ENCODE peak calls at places on chromosomes 12 and 14, in ten cellular contexts. O, V, F, E, X, G, I, K, S and T are unnamed samples.

GRCh38 chr12:102950107-102950949 is 7.1 kb upstream of the ASCL1 start:
- DNase-seq in O (no peak), V (no peak), F (no peak), E (no peak), X (no peak), G (no peak), I (no peak), K (no peak), S (no peak), T (no peak)

GRCh38 chr12:66359300-66359699 is 57.0 kb downstream of the HELB start:
- DNase-seq in O (no peak), V (no peak), F (no peak), E (no peak), X (no peak), G (no peak), I (no peak), K (no peak), S (no peak), T (no peak)

GRCh38 chr12:122969657-122970056 is 3.4 kb upstream of the ABCB9 start:
- DNase-seq in O (no peak), V (no peak), F (no peak), E (no peak), X (no peak), G (no peak), I (no peak), K (no peak), S (no peak), T (no peak)

GRCh38 chr14:55914771-55915170 is 203.4 kb upstream of the PELI2 start:
- DNase-seq in O (no peak), V (no peak), F (no peak), E (no peak), X (no peak), G (peak), I (peak), K (no peak), S (peak), T (no peak)

GRCh38 chr14:106347291-106347778 is 821.0 kb downstream of the TMEM121 start:
- DNase-seq in O (no peak), V (no peak), F (no peak), E (no peak), X (no peak), G (no peak), I (no peak), K (no peak), S (no peak), T (no peak)

GRCh38 chr12:13347241-13348043 is 150.9 kb downstream of the EMP1 start:
- DNase-seq in O (peak), V (no peak), F (peak), E (no peak), X (no peak), G (peak), I (peak), K (peak), S (peak), T (peak)

GRCh38 chr14:59939828-59940227 is 19.9 kb downstream of the LRRC9 start:
- DNase-seq in O (no peak), V (no peak), F (no peak), E (no peak), X (no peak), G (no peak), I (no peak), K (no peak), S (no peak), T (no peak)

GRCh38 chr14:87522575-87522974 is 470.4 kb downstream of the GALC start:
- DNase-seq in O (no peak), V (no peak), F (no peak), E (no peak), X (no peak), G (no peak), I (no peak), K (no peak), S (no peak), T (no peak)

GRCh38 chr12:65278576-65279386 is at the start of gene MSRB3:
- DNase-seq in O (peak), V (peak), F (peak), E (peak), X (no peak), G (peak), I (peak), K (peak), S (peak), T (peak)

GRCh38 chr12:19643635-19644034 is 204.3 kb downstream of the AEBP2 start:
- DNase-seq in O (peak), V (no peak), F (peak), E (no peak), X (no peak), G (peak), I (peak), K (peak), S (peak), T (peak)

GRCh38 chr12:109053382-109054123 is 1.2 kb downstream of the USP30 start:
- DNase-seq in O (peak), V (no peak), F (no peak), E (no peak), X (peak), G (no peak), I (no peak), K (no peak), S (no peak), T (peak)

GRCh38 chr14:22887990-22888378 is 5.0 kb downstream of the REM2 start:
- DNase-seq in O (no peak), V (no peak), F (no peak), E (no peak), X (peak), G (no peak), I (no peak), K (no peak), S (no peak), T (no peak)

GRCh38 chr14:69368381-69368780 is 29.7 kb downstream of the ERH start:
- DNase-seq in O (no peak), V (no peak), F (no peak), E (no peak), X (no peak), G (no peak), I (no peak), K (no peak), S (no peak), T (no peak)

GRCh38 chr14:97417331-97417730 is 620.1 kb downstream of the VRK1 start:
- DNase-seq in O (no peak), V (no peak), F (no peak), E (no peak), X (no peak), G (no peak), I (no peak), K (no peak), S (no peak), T (no peak)

GRCh38 chr12:41365653-41366131 is 177.6 kb downstream of the PDZRN4 start:
- DNase-seq in O (no peak), V (no peak), F (no peak), E (no peak), X (no peak), G (no peak), I (no peak), K (no peak), S (no peak), T (no peak)

GRCh38 chr14:87309557-87309956 is 683.4 kb downstream of the GALC start:
- DNase-seq in O (no peak), V (no peak), F (no peak), E (no peak), X (no peak), G (no peak), I (no peak), K (no peak), S (no peak), T (no peak)

GRCh38 chr14:31124197-31124596 is 83.4 kb downstream of the HECTD1 start:
- DNase-seq in O (no peak), V (no peak), F (no peak), E (no peak), X (peak), G (no peak), I (no peak), K (no peak), S (no peak), T (no peak)

GRCh38 chr12:28606967-28607557 is 416.8 kb downstream of the CCDC91 start:
- DNase-seq in O (no peak), V (no peak), F (no peak), E (no peak), X (no peak), G (no peak), I (no peak), K (no peak), S (no peak), T (no peak)

GRCh38 chr12:19031032-19031431 is 98.5 kb upstream of the PLEKHA5 start:
- DNase-seq in O (peak), V (no peak), F (peak), E (no peak), X (no peak), G (peak), I (peak), K (peak), S (peak), T (peak)

GRCh38 chr14:33218030-33218429 is 279.4 kb downstream of the NPAS3 start:
- DNase-seq in O (no peak), V (no peak), F (no peak), E (no peak), X (no peak), G (no peak), I (no peak), K (no peak), S (no peak), T (no peak)

GRCh38 chr12:32419520-32419960 is 20.2 kb downstream of the FGD4 start:
- DNase-seq in O (peak), V (peak), F (no peak), E (no peak), X (no peak), G (peak), I (peak), K (no peak), S (peak), T (peak)

GRCh38 chr12:123131879-123132402 is 18.9 kb downstream of the PITPNM2 start:
- DNase-seq in O (no peak), V (no peak), F (no peak), E (no peak), X (peak), G (no peak), I (no peak), K (no peak), S (no peak), T (no peak)

GRCh38 chr12:91009319-91009950 is 4.7 kb upstream of the EPYC start:
- DNase-seq in O (no peak), V (no peak), F (no peak), E (no peak), X (no peak), G (peak), I (peak), K (peak), S (peak), T (peak)

GRCh38 chr14:99626041-99626648 is 18.8 kb upstream of the HHIPL1 start:
- DNase-seq in O (no peak), V (no peak), F (no peak), E (no peak), X (no peak), G (peak), I (no peak), K (no peak), S (no peak), T (no peak)

GRCh38 chr14:68809524-68809923 is 16.7 kb upstream of the ZFP36L1 start:
- DNase-seq in O (no peak), V (no peak), F (no peak), E (no peak), X (no peak), G (no peak), I (no peak), K (no peak), S (no peak), T (no peak)

GRCh38 chr12:28177862-28178261 is 12.4 kb upstream of the CCDC91 start:
- DNase-seq in O (peak), V (no peak), F (no peak), E (no peak), X (no peak), G (no peak), I (no peak), K (no peak), S (no peak), T (no peak)

GRCh38 chr14:106842687-106843086 is 1316.3 kb downstream of the TMEM121 start:
- DNase-seq in O (no peak), V (no peak), F (peak), E (no peak), X (no peak), G (no peak), I (no peak), K (no peak), S (no peak), T (no peak)

GRCh38 chr14:71372411-71372838 is 465.2 kb downstream of the PCNX1 start:
- DNase-seq in O (peak), V (no peak), F (no peak), E (no peak), X (no peak), G (peak), I (peak), K (no peak), S (peak), T (peak)

GRCh38 chr12:98799411-98799810 is 154.3 kb downstream of the APAF1 start:
- DNase-seq in O (no peak), V (no peak), F (no peak), E (no peak), X (no peak), G (no peak), I (no peak), K (no peak), S (no peak), T (no peak)

GRCh38 chr14:91367173-91368171 is 50.1 kb downstream of the CCDC88C start:
- DNase-seq in O (no peak), V (peak), F (no peak), E (no peak), X (peak), G (peak), I (peak), K (peak), S (no peak), T (no peak)

GRCh38 chr12:14238224-14238792 is 127.2 kb upstream of the ATF7IP start:
- DNase-seq in O (peak), V (no peak), F (no peak), E (no peak), X (peak), G (peak), I (peak), K (peak), S (peak), T (peak)

GRCh38 chr12:57782243-57782607 is 362 bp upstream of the TSFM start:
- DNase-seq in O (no peak), V (no peak), F (no peak), E (no peak), X (no peak), G (no peak), I (no peak), K (no peak), S (no peak), T (no peak)

GRCh38 chr12:57781241-57781640 is 1.3 kb upstream of the TSFM start:
- DNase-seq in O (no peak), V (no peak), F (no peak), E (no peak), X (peak), G (no peak), I (no peak), K (no peak), S (no peak), T (no peak)

GRCh38 chr12:57782608-57783465 is at the start of gene TSFM:
- DNase-seq in O (peak), V (peak), F (peak), E (peak), X (peak), G (peak), I (peak), K (peak), S (peak), T (peak)

GRCh38 chr12:57780284-57780897 is 2.2 kb upstream of the TSFM start:
- DNase-seq in O (no peak), V (no peak), F (no peak), E (no peak), X (no peak), G (no peak), I (no peak), K (no peak), S (no peak), T (no peak)

DNA sequence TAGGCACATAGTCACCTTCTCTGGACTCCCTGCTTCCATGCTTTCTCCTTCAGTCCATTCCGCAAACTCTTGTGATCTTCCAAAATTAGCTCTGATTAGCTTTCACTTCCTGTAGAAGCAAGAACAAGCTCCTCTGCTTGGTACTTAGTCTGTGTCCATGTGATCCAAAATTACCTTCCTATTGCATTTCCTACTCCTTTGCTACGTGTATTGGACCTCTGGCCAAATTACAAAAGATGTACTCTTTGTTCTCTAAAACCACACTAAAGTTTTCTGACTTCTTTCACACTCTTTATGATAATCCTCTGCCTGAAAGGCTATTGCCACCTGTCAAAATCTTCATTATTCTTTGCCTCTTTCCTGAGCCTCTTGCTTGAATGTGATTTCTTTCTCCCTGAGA is 786 bp upstream of the TSFM start:
- DNase-seq in O (no peak), V (no peak), F (no peak), E (no peak), X (no peak), G (no peak), I (no peak), K (no peak), S (no peak), T (no peak)
- H3K4me3 ChIP-seq in O (no peak), V (no peak), F (no peak), E (no peak), X (peak), G (no peak), I (no peak), K (no peak), S (no peak), T (no peak)

GRCh38 chr12:121216102-121216501 is 6.2 kb downstream of the P2RX4 start:
- DNase-seq in O (no peak), V (no peak), F (no peak), E (no peak), X (no peak), G (no peak), I (no peak), K (no peak), S (no peak), T (no peak)

GRCh38 chr12:121212875-121213274 is 2.9 kb downstream of the P2RX4 start:
- DNase-seq in O (no peak), V (no peak), F (no peak), E (no peak), X (no peak), G (no peak), I (no peak), K (no peak), S (no peak), T (no peak)

GRCh38 chr12:121217066-121217465 is 7.1 kb downstream of the P2RX4 start:
- DNase-seq in O (no peak), V (no peak), F (no peak), E (no peak), X (no peak), G (no peak), I (no peak), K (no peak), S (no peak), T (no peak)

GRCh38 chr12:121214855-121215745 is 5.2 kb downstream of the P2RX4 start:
- DNase-seq in O (peak), V (no peak), F (peak), E (no peak), X (no peak), G (peak), I (peak), K (peak), S (peak), T (peak)

DNA sequence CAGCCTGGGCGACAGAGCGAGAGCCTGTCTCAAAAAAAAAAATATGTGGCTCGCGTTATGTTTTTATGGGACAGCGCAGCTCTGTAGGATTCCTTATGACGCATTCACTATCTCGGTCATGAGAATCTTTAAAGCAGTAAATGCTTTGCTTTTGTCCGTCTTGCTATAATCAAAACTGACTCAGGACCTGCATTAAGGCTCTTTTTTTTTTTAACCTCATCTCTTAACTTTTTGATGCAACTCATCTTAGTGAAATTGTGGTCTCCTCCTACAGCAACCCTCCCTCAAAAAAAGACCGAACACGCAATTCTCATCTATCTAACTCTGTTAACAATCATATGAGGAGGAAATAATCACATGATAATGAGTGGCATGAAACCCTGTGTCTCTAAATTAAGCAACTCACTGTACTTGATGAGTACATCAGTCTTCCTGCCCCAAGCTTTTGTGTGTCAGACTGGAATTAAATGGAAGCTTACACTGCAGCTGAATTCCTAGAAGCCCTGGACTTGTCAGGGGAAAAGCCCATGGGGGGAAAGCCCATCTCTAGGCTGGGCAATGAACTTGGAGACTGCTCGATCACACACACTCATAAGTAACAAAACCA is 4.3 kb downstream of the P2RX4 start:
- DNase-seq in O (peak), V (no peak), F (no peak), E (no peak), X (no peak), G (peak), I (peak), K (peak), S (peak), T (peak)
- H3K4me3 ChIP-seq in O (no peak), V (no peak), F (no peak), E (no peak), X (no peak), G (no peak), I (no peak), K (no peak), S (no peak), T (no peak)

GRCh38 chr12:26112703-26113147 is 12.1 kb downstream of the BHLHE41 start:
- DNase-seq in O (no peak), V (no peak), F (no peak), E (no peak), X (no peak), G (peak), I (no peak), K (no peak), S (no peak), T (no peak)
- H3K4me3 ChIP-seq in O (no peak), V (no peak), F (no peak), E (no peak), X (no peak), G (no peak), I (no peak), K (no peak), S (no peak), T (no peak)

GRCh38 chr14:72550513-72550912 is 343.4 kb downstream of the DPF3 start:
- DNase-seq in O (no peak), V (no peak), F (no peak), E (no peak), X (no peak), G (no peak), I (no peak), K (no peak), S (no peak), T (no peak)

GRCh38 chr14:72553161-72553560 is 340.7 kb downstream of the DPF3 start:
- DNase-seq in O (no peak), V (no peak), F (no peak), E (no peak), X (no peak), G (peak), I (peak), K (no peak), S (no peak), T (peak)

GRCh38 chr14:72553656-72554055 is 340.2 kb downstream of the DPF3 start:
- DNase-seq in O (no peak), V (no peak), F (no peak), E (no peak), X (no peak), G (no peak), I (peak), K (no peak), S (peak), T (peak)

GRCh38 chr14:72554401-72554800 is 339.5 kb downstream of the DPF3 start:
- DNase-seq in O (no peak), V (no peak), F (no peak), E (no peak), X (no peak), G (no peak), I (no peak), K (no peak), S (no peak), T (no peak)

GRCh38 chr14:72552236-72552635 is 341.7 kb downstream of the DPF3 start:
- DNase-seq in O (no peak), V (no peak), F (no peak), E (no peak), X (no peak), G (no peak), I (no peak), K (no peak), S (no peak), T (no peak)
- H3K4me3 ChIP-seq in O (no peak), V (no peak), F (no peak), E (no peak), X (no peak), G (no peak), I (no peak), K (no peak), S (no peak), T (no peak)

DNA sequence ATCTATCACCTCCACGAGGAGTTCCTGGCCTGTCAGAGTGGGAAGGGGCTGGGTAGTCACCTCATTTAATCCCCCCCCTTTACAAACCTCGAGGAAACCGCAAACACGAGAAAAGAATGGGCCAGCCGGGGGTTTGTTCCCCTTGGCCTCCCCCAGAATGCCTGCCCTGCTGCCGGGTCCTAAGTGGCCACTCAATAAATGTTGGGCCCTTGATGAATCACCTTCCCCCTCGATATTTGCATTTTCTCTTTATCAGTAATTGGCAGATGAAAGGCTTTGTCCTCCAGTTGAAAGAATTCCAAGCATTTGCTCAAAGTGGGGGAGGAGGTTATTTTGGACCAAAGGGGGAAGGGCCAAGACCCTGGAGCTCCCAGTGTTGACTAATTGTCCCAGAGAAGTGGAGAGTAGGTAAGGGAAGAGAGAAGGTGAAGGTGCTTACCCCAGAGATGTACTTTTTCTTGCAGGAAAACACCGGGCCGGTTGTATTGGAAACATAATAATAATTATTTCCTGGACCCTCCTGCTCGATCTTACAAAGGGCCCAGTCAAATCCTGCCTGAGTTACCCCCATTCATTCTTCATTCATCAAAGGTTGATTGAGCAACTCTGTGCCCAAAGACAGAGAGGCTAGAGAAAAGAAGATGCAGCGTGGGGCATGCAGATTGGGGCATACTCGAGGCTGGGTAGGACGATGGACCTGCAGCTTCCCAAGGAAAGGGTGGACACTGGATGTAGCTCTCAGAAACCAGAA is 1.9 kb upstream of the KDM2B start:
- DNase-seq in O (peak), V (no peak), F (no peak), E (no peak), X (no peak), G (no peak), I (peak), K (no peak), S (peak), T (peak)
- H3K4me3 ChIP-seq in O (peak), V (no peak), F (no peak), E (no peak), X (peak), G (no peak), I (no peak), K (no peak), S (no peak), T (peak)